ENCODE peak calls at places on chromosomes 16 and 17, in five cellular contexts. U is NB4; Z is H7; J is endothelial cell; G is stimulated activated CD8-positive, alpha-beta memory T cell treated with anti-CD3 and anti-CD28 coated beads, Interleukin-7, amount 100 ng/mL, for 24 hours. W is an unnamed sample.

GRCh38 chr16:8899709-8900317 is 17.7 kb downstream of the LITAFD start:
- DNase-seq in G (no peak), U (peak; percentile 22), J (no peak), Z (peak; percentile 59), W (no peak)

GRCh38 chr17:83053779-83054451 is 25.5 kb upstream of the METRNL start:
- DNase-seq in J (no peak), Z (peak; percentile 26), U (peak; percentile 91), G (no peak), W (no peak)

GRCh38 chr17:57357392-57357784 is 101.1 kb downstream of the MSI2 start:
- DNase-seq in Z (no peak), U (no peak), J (no peak), G (no peak), W (no peak)

GRCh38 chr17:40598928-40599627 is 33.8 kb upstream of the CCR7 start:
- DNase-seq in J (no peak), Z (no peak), G (no peak), U (peak; percentile 27), W (no peak)

GRCh38 chr16:84759061-84759460 is 59.3 kb downstream of the USP10 start:
- DNase-seq in Z (no peak), J (no peak), G (no peak), U (no peak), W (no peak)

GRCh38 chr17:47810200-47810821 is 11.3 kb downstream of the OSBPL7 start:
- DNase-seq in J (no peak), G (no peak), U (no peak), Z (peak; percentile 84), W (peak; percentile 55)

GRCh38 chr17:2337152-2337810 is at the start of gene SGSM2:
- DNase-seq in J (peak; percentile 64), Z (peak; percentile 90), U (peak; percentile 70), G (peak; percentile 42), W (peak; percentile 49)

GRCh38 chr17:58585554-58585953 is 71.1 kb upstream of the MTMR4 start:
- DNase-seq in U (no peak), Z (no peak), G (no peak), J (no peak), W (no peak)

GRCh38 chr16:57540906-57541753 is 1.3 kb upstream of the ADGRG5 start:
- DNase-seq in U (peak; percentile 11), G (no peak), J (no peak), Z (peak; percentile 17), W (no peak)

GRCh38 chr16:85479972-85480726 is 133.0 kb upstream of the GSE1 start:
- DNase-seq in G (no peak), Z (peak; percentile 93), J (no peak), U (peak; percentile 76), W (peak; percentile 64)

GRCh38 chr17:42288985-42289862 is 926 bp downstream of the STAT5A start:
- DNase-seq in Z (peak; percentile 86), U (no peak), J (no peak), G (no peak), W (peak; percentile 48)

GRCh38 chr16:27748868-27749546 is 199.1 kb downstream of the KATNIP start:
- DNase-seq in U (peak; percentile 48), Z (peak; percentile 93), G (peak; percentile 6), J (peak; percentile 19), W (peak; percentile 44)

W was measured in WTC11.